ENCODE peak calls at places on chromosomes 7 and 10, in nine cellular contexts. K is activated CD4-positive, alpha-beta T cell treated with anti-CD3 and anti-CD28 coated beads, Interleukin-2, amount 10 ng/mL, durations not matched to agents 7 days and 5 days; U is activated naive CD4-positive, alpha-beta T cell treated with anti-CD3 and anti-CD28 coated beads for 36 hours; Z is stimulated activated CD4-positive, alpha-beta T cell treated with anti-CD3 and anti-CD28 coated beads, Interleukin-1b, Interleukin-23, amount 100 ng/mL, for 1 hour; N is HEK293T; T is A549; M is PC-3; C is lower lobe of right lung; R is BJ. Q is an unnamed sample.

GRCh38 chr7:114026486-114027089 is 107.8 kb upstream of the PPP1R3A start:
- DNase-seq in K (peak), U (no peak), Z (no peak), N (peak), T (peak), M (peak), C (no peak), R (peak), Q (peak)

GRCh38 chr10:62623223-62623622 is 181.3 kb upstream of the ADO start:
- DNase-seq in K (no peak), U (no peak), Z (no peak), N (no peak), T (no peak), M (no peak), C (no peak), R (no peak), Q (no peak)

GRCh38 chr7:37832194-37832593 is 16.2 kb upstream of the NME8 start:
- DNase-seq in K (no peak), U (peak), Z (no peak), N (no peak), T (peak), M (peak), C (peak), R (no peak), Q (no peak)

GRCh38 chr10:28060031-28060607 is 61.2 kb upstream of the ODAD2 start:
- DNase-seq in K (no peak), U (no peak), Z (no peak), N (no peak), T (no peak), M (no peak), C (no peak), R (no peak), Q (no peak)

GRCh38 chr10:17101910-17102266 is 27.7 kb downstream of the CUBN start:
- DNase-seq in K (no peak), U (no peak), Z (no peak), N (no peak), T (no peak), M (no peak), C (no peak), R (no peak), Q (no peak)

GRCh38 chr10:93206652-93207051 is 133.0 kb downstream of the CYP26A1 start:
- DNase-seq in K (no peak), U (no peak), Z (no peak), N (peak), T (peak), M (no peak), C (no peak), R (no peak), Q (no peak)

GRCh38 chr10:117419921-117420320 is 44.7 kb upstream of the PDZD8 start:
- DNase-seq in K (no peak), U (no peak), Z (no peak), N (no peak), T (no peak), M (peak), C (no peak), R (no peak), Q (no peak)

GRCh38 chr7:18444856-18445255 is 50.7 kb upstream of the HDAC9 start:
- DNase-seq in K (no peak), U (no peak), Z (no peak), N (no peak), T (no peak), M (no peak), C (no peak), R (no peak), Q (no peak)

GRCh38 chr10:132517951-132518521 is 19.6 kb upstream of the INPP5A start:
- DNase-seq in K (no peak), U (no peak), Z (no peak), N (no peak), T (no peak), M (no peak), C (peak), R (no peak), Q (no peak)

GRCh38 chr10:79101560-79101971 is 32.8 kb downstream of the ZMIZ1 start:
- DNase-seq in K (no peak), U (no peak), Z (no peak), N (no peak), T (no peak), M (no peak), C (no peak), R (no peak), Q (no peak)

GRCh38 chr7:36021367-36021766 is 131.7 kb upstream of the EEPD1 start:
- DNase-seq in K (no peak), U (peak), Z (no peak), N (no peak), T (peak), M (peak), C (no peak), R (no peak), Q (no peak)

GRCh38 chr10:46992794-46993552 is 81.7 kb downstream of the PTPN20 start:
- DNase-seq in K (no peak), U (no peak), Z (no peak), N (peak), T (peak), M (peak), C (peak), R (no peak), Q (peak)

GRCh38 chr7:39567294-39567693 is 1.1 kb downstream of the YAE1 start:
- DNase-seq in K (no peak), U (no peak), Z (no peak), N (no peak), T (no peak), M (no peak), C (no peak), R (no peak), Q (no peak)

GRCh38 chr7:111027396-111027795 is 63.5 kb upstream of the LRRN3 start:
- DNase-seq in K (no peak), U (no peak), Z (no peak), N (no peak), T (no peak), M (no peak), C (no peak), R (no peak), Q (no peak)

GRCh38 chr10:97331304-97331703 is 3.2 kb downstream of the FRAT2 start:
- DNase-seq in K (no peak), U (no peak), Z (no peak), N (no peak), T (no peak), M (no peak), C (no peak), R (no peak), Q (no peak)

GRCh38 chr7:29310625-29311024 is 116.0 kb downstream of the CHN2 start:
- DNase-seq in K (no peak), U (no peak), Z (no peak), N (no peak), T (no peak), M (no peak), C (no peak), R (no peak), Q (no peak)

GRCh38 chr7:33477719-33478480 is 348.5 kb downstream of the BBS9 start:
- DNase-seq in K (no peak), U (no peak), Z (no peak), N (no peak), T (no peak), M (no peak), C (no peak), R (no peak), Q (no peak)

GRCh38 chr7:155282671-155283070 is 15.0 kb upstream of the INSIG1 start:
- DNase-seq in K (no peak), U (peak), Z (no peak), N (no peak), T (no peak), M (no peak), C (peak), R (no peak), Q (no peak)

GRCh38 chr7:45177801-45178200 is 20.2 kb downstream of the RAMP3 start:
- DNase-seq in K (no peak), U (peak), Z (no peak), N (no peak), T (no peak), M (no peak), C (peak), R (no peak), Q (no peak)

GRCh38 chr10:95840121-95840520 is 67.7 kb upstream of the CC2D2B start:
- DNase-seq in K (no peak), U (no peak), Z (no peak), N (no peak), T (no peak), M (no peak), C (no peak), R (no peak), Q (no peak)

GRCh38 chr10:23530079-23530478 is 91.2 kb downstream of the OTUD1 start:
- DNase-seq in K (no peak), U (no peak), Z (no peak), N (no peak), T (no peak), M (peak), C (no peak), R (no peak), Q (no peak)

GRCh38 chr7:28669329-28669728 is 257.0 kb downstream of the CREB5 start:
- DNase-seq in K (no peak), U (no peak), Z (no peak), N (no peak), T (no peak), M (no peak), C (no peak), R (no peak), Q (no peak)

GRCh38 chr7:42407828-42408227 is 170.8 kb upstream of the GLI3 start:
- DNase-seq in K (no peak), U (no peak), Z (no peak), N (no peak), T (no peak), M (peak), C (no peak), R (no peak), Q (no peak)

GRCh38 chr10:30503700-30504462 is 69.9 kb downstream of the MAP3K8 start:
- DNase-seq in K (no peak), U (no peak), Z (no peak), N (no peak), T (no peak), M (no peak), C (no peak), R (no peak), Q (no peak)

GRCh38 chr10:12965571-12965970 is 35.9 kb downstream of the CCDC3 start:
- DNase-seq in K (no peak), U (no peak), Z (no peak), N (no peak), T (no peak), M (peak), C (no peak), R (no peak), Q (no peak)

GRCh38 chr10:48556713-48557112 is 48.2 kb downstream of the ARHGAP22 start:
- DNase-seq in K (no peak), U (no peak), Z (no peak), N (no peak), T (no peak), M (no peak), C (no peak), R (no peak), Q (no peak)

GRCh38 chr7:50676079-50676478 is 106.6 kb downstream of the GRB10 start:
- DNase-seq in K (no peak), U (no peak), Z (no peak), N (no peak), T (no peak), M (no peak), C (no peak), R (no peak), Q (no peak)

GRCh38 chr7:30433082-30433481 is 45.5 kb downstream of the NOD1 start:
- DNase-seq in K (no peak), U (no peak), Z (no peak), N (no peak), T (no peak), M (no peak), C (peak), R (peak), Q (no peak)

GRCh38 chr7:45708046-45708950 is 134.1 kb downstream of the ADCY1 start:
- DNase-seq in K (no peak), U (no peak), Z (no peak), N (no peak), T (no peak), M (no peak), C (no peak), R (no peak), Q (no peak)

GRCh38 chr10:111233439-111233838 is 156.6 kb downstream of the ADRA2A start:
- DNase-seq in K (no peak), U (peak), Z (no peak), N (no peak), T (no peak), M (peak), C (no peak), R (no peak), Q (no peak)

Q was measured in amniotic stem cell.